ENCODE peak calls at places on chromosomes 5 and 9, in nine cellular contexts. Q is NCI-H82, O is B cell, H is GOT3, N is fibroblast of the aortic adventitia, F is NAMALWA, R is HTR-8/SVneo, J is lung microvascular endothelial cell, Y is RCC 7860. Z is an unnamed sample.

GRCh38 chr9:70566743-70567142 is 152.3 kb upstream of the KLF9 start:
- DNase-seq in Q (peak), O (no peak), H (no peak), N (no peak), F (no peak), R (no peak), J (no peak), Y (no peak), Z (no peak)

GRCh38 chr5:164663223-164663989 is 1158.0 kb downstream of the MAT2B start:
- DNase-seq in Q (no peak), O (no peak), H (no peak), N (peak), F (no peak), R (peak), J (no peak), Y (no peak), Z (peak)

GRCh38 chr5:149674686-149675085 is 55.4 kb upstream of the PPARGC1B start:
- DNase-seq in Q (no peak), O (no peak), H (no peak), N (no peak), F (no peak), R (no peak), J (no peak), Y (no peak), Z (no peak)

GRCh38 chr5:119031905-119032304 is 39.0 kb upstream of the DMXL1 start:
- DNase-seq in Q (no peak), O (peak), H (no peak), N (no peak), F (peak), R (no peak), J (peak), Y (peak), Z (no peak)

GRCh38 chr5:134736173-134736812 is 2.1 kb upstream of the CAMLG start:
- DNase-seq in Q (no peak), O (no peak), H (no peak), N (no peak), F (peak), R (no peak), J (no peak), Y (no peak), Z (no peak)

GRCh38 chr5:39648539-39649200 is 223.9 kb upstream of the DAB2 start:
- DNase-seq in Q (no peak), O (no peak), H (no peak), N (peak), F (no peak), R (peak), J (peak), Y (peak), Z (peak)

GRCh38 chr9:78312125-78312524 is 15.2 kb downstream of the PSAT1 start:
- DNase-seq in Q (no peak), O (no peak), H (no peak), N (no peak), F (no peak), R (no peak), J (no peak), Y (no peak), Z (no peak)

GRCh38 chr5:136012041-136012804 is 16.6 kb upstream of the TGFBI start:
- DNase-seq in Q (no peak), O (no peak), H (no peak), N (peak), F (peak), R (no peak), J (peak), Y (peak), Z (peak)

GRCh38 chr5:119269061-119269579 is 86.7 kb upstream of the TNFAIP8 start:
- DNase-seq in Q (peak), O (peak), H (no peak), N (peak), F (peak), R (no peak), J (peak), Y (peak), Z (peak)

GRCh38 chr5:73605223-73606087 is 20.5 kb upstream of the ARHGEF28 start:
- DNase-seq in Q (no peak), O (no peak), H (no peak), N (peak), F (no peak), R (no peak), J (peak), Y (no peak), Z (peak)

GRCh38 chr5:95711501-95712346 is 19.4 kb upstream of the RHOBTB3 start:
- DNase-seq in Q (no peak), O (no peak), H (no peak), N (no peak), F (no peak), R (no peak), J (no peak), Y (no peak), Z (no peak)

GRCh38 chr5:7927466-7928375 is 58.8 kb downstream of the MTRR start:
- DNase-seq in Q (peak), O (no peak), H (no peak), N (peak), F (peak), R (peak), J (peak), Y (peak), Z (peak)

GRCh38 chr5:114438471-114438870 is 76.6 kb downstream of the KCNN2 start:
- DNase-seq in Q (no peak), O (no peak), H (no peak), N (no peak), F (no peak), R (no peak), J (peak), Y (no peak), Z (no peak)

GRCh38 chr5:53087171-53087570 is 22.4 kb downstream of the MOCS2 start:
- DNase-seq in Q (no peak), O (no peak), H (no peak), N (no peak), F (no peak), R (no peak), J (no peak), Y (no peak), Z (no peak)

GRCh38 chr5:3778000-3778570 is 182.5 kb downstream of the IRX1 start:
- DNase-seq in Q (no peak), O (no peak), H (no peak), N (no peak), F (no peak), R (no peak), J (no peak), Y (no peak), Z (no peak)

GRCh38 chr9:115593587-115594091 is 475.7 kb upstream of the TNC start:
- DNase-seq in Q (peak), O (no peak), H (no peak), N (peak), F (peak), R (no peak), J (peak), Y (peak), Z (peak)

GRCh38 chr5:83554133-83554532 is 82.6 kb downstream of the VCAN start:
- DNase-seq in Q (no peak), O (no peak), H (no peak), N (no peak), F (no peak), R (no peak), J (no peak), Y (peak), Z (no peak)

GRCh38 chr9:91428927-91429351 is 5.3 kb upstream of the NFIL3 start:
- DNase-seq in Q (no peak), O (no peak), H (no peak), N (peak), F (no peak), R (no peak), J (no peak), Y (no peak), Z (peak)

GRCh38 chr5:168578006-168578405 is 1.2 kb downstream of the PANK3 start:
- DNase-seq in Q (no peak), O (no peak), H (no peak), N (peak), F (peak), R (no peak), J (peak), Y (no peak), Z (peak)

GRCh38 chr9:35748858-35749514 is at the start of the genes GBA2 and RGP1:
- DNase-seq in Q (peak), O (peak), H (no peak), N (peak), F (peak), R (peak), J (peak), Y (peak), Z (peak)

GRCh38 chr9:83070257-83070656 is 7.3 kb upstream of the RASEF start:
- DNase-seq in Q (no peak), O (no peak), H (no peak), N (peak), F (no peak), R (no peak), J (no peak), Y (no peak), Z (peak)

GRCh38 chr5:59799668-59800374 is 93.7 kb downstream of the PDE4D start:
- DNase-seq in Q (peak), O (peak), H (no peak), N (peak), F (peak), R (peak), J (peak), Y (peak), Z (peak)

GRCh38 chr5:111603446-111603827 is 91.1 kb upstream of the STARD4 start:
- DNase-seq in Q (no peak), O (no peak), H (no peak), N (peak), F (no peak), R (peak), J (no peak), Y (peak), Z (peak)

GRCh38 chr9:38358390-38359296 is 33.9 kb upstream of the ALDH1B1 start:
- DNase-seq in Q (no peak), O (no peak), H (no peak), N (no peak), F (no peak), R (no peak), J (no peak), Y (peak), Z (peak)

GRCh38 chr5:143229896-143230675 is 173.4 kb downstream of the NR3C1 start:
- DNase-seq in Q (peak), O (no peak), H (no peak), N (peak), F (peak), R (no peak), J (no peak), Y (peak), Z (no peak)

GRCh38 chr5:93053825-93054224 is 527.2 kb downstream of the NR2F1-AS1 start:
- DNase-seq in Q (no peak), O (no peak), H (no peak), N (peak), F (no peak), R (no peak), J (no peak), Y (no peak), Z (peak)

GRCh38 chr5:140672455-140673186 is 755 bp downstream of the DND1 start:
- DNase-seq in Q (no peak), O (no peak), H (no peak), N (no peak), F (no peak), R (no peak), J (no peak), Y (no peak), Z (peak)

GRCh38 chr5:59813761-59814562 is 79.6 kb downstream of the PDE4D start:
- DNase-seq in Q (peak), O (no peak), H (no peak), N (peak), F (peak), R (peak), J (peak), Y (peak), Z (peak)

GRCh38 chr9:15138357-15138686 is 168.7 kb downstream of the TTC39B start:
- DNase-seq in Q (no peak), O (no peak), H (no peak), N (no peak), F (no peak), R (no peak), J (no peak), Y (no peak), Z (no peak)

GRCh38 chr5:137078171-137078665 is 420.9 kb downstream of the SPOCK1 start:
- DNase-seq in Q (peak), O (no peak), H (no peak), N (peak), F (no peak), R (peak), J (no peak), Y (peak), Z (no peak)

GRCh38 chr9:20253635-20254034 is 368.7 kb downstream of the MLLT3 start:
- DNase-seq in Q (peak), O (no peak), H (no peak), N (no peak), F (no peak), R (no peak), J (no peak), Y (peak), Z (no peak)

GRCh38 chr5:178350361-178351220 is 118.0 kb upstream of the PHYKPL start:
- DNase-seq in Q (no peak), O (no peak), H (no peak), N (no peak), F (no peak), R (no peak), J (no peak), Y (no peak), Z (no peak)

GRCh38 chr5:134149571-134150303 is 27.0 kb downstream of the SKP1 start:
- DNase-seq in Q (no peak), O (no peak), H (no peak), N (no peak), F (no peak), R (no peak), J (no peak), Y (no peak), Z (peak)

GRCh38 chr9:22141906-22142305 is 132.8 kb upstream of the CDKN2B start:
- DNase-seq in Q (peak), O (no peak), H (no peak), N (peak), F (no peak), R (no peak), J (no peak), Y (peak), Z (peak)

GRCh38 chr5:144864113-144864512 is 693.4 kb downstream of the KCTD16 start:
- DNase-seq in Q (peak), O (no peak), H (no peak), N (no peak), F (no peak), R (no peak), J (no peak), Y (no peak), Z (no peak)

GRCh38 chr9:136455043-136456002 is 15.7 kb upstream of the INPP5E start:
- DNase-seq in Q (no peak), O (no peak), H (no peak), N (no peak), F (no peak), R (no peak), J (no peak), Y (no peak), Z (no peak)

GRCh38 chr5:10695055-10695649 is 65.9 kb downstream of the DAP start:
- DNase-seq in Q (peak), O (peak), H (no peak), N (peak), F (peak), R (peak), J (peak), Y (peak), Z (peak)